ENCODE peak calls at places on chromosomes 3 and 15, in seven cellular contexts. I is A549; J is esophagus squamous epithelium; L is tibial nerve; C is CD4-positive, CD25-positive, alpha-beta regulatory T cell; N is uterus; P is left ventricle myocardium inferior. O is an unnamed sample.
A peak's percentile ranks its signal among the peaks of the same experiment; 100 is the strongest.

GRCh38 chr15:70113304-70113700 is 15.6 kb upstream of the TLE3 start:
- DNase-seq in I (no peak), J (peak; percentile 38), L (no peak), C (no peak), N (no peak), P (peak; percentile 55), O (no peak)

GRCh38 chr15:49645937-49646336 is 25.1 kb downstream of the DTWD1 start:
- DNase-seq in I (no peak), J (no peak), L (peak; percentile 21), C (no peak), N (peak; percentile 45), P (no peak), O (peak; percentile 18)

GRCh38 chr3:87873136-87873535 is 185.7 kb downstream of the CGGBP1 start:
- DNase-seq in I (no peak), J (no peak), L (no peak), C (no peak), N (no peak), P (no peak), O (no peak)

GRCh38 chr3:30203301-30203700 is 403.1 kb upstream of the TGFBR2 start:
- DNase-seq in I (no peak), J (no peak), L (no peak), C (no peak), N (no peak), P (no peak), O (no peak)

GRCh38 chr3:35295875-35296274 is 343.4 kb upstream of the ARPP21 start:
- DNase-seq in I (no peak), J (no peak), L (no peak), C (no peak), N (no peak), P (no peak), O (no peak)

GRCh38 chr3:69738291-69738690 is 973 bp upstream of the MITF start:
- DNase-seq in I (no peak), J (no peak), L (no peak), C (no peak), N (no peak), P (no peak), O (no peak)

GRCh38 chr3:16433701-16434151 is 79.8 kb downstream of the RFTN1 start:
- DNase-seq in I (no peak), J (no peak), L (no peak), C (no peak), N (no peak), P (no peak), O (no peak)

GRCh38 chr3:112687214-112687613 is 46.3 kb upstream of the CCDC80 start:
- DNase-seq in I (no peak), J (no peak), L (no peak), C (no peak), N (no peak), P (no peak), O (peak; percentile 41)

GRCh38 chr15:74386496-74387140 is 19.2 kb upstream of the CYP11A1 start:
- DNase-seq in I (no peak), J (no peak), L (no peak), C (no peak), N (no peak), P (no peak), O (no peak)

DNA sequence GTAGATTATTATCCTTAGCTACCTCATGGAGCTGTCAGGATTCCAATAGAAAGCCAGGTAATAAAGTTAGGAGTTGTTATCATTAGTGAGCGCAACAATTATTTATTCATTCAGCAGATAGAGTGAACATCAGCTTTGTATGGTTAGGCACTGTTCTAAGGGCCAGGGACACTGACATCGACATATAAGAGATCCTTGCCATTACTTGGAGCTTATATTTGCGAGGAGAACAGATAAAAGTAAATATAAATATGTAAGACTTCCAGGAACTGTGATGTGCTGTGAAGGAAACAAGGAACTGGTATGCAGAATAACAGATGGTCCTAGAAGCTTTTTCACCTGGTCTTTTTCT is 473 bp downstream of the LSM3 start:
- DNase-seq in I (no peak), J (no peak), L (no peak), C (no peak), N (no peak), P (no peak), O (no peak)
- H3K4me1 ChIP-seq in I (peaks cover 40% of the 10 kb centered on the region), J (peaks cover 88% of the 10 kb centered on the region), L (no peaks in the 10 kb centered on the region), C (peaks cover 46% of the 10 kb centered on the region), N (peaks cover 3% of the 10 kb centered on the region), P (peaks cover 47% of the 10 kb centered on the region), O (peaks cover 26% of the 10 kb centered on the region)

GRCh38 chr15:68580883-68581155 is 2.0 kb downstream of the CORO2B start:
- DNase-seq in I (no peak), J (no peak), L (no peak), C (no peak), N (no peak), P (no peak), O (no peak)

GRCh38 chr15:68578175-68578959 is 426 bp upstream of the CORO2B start:
- DNase-seq in I (no peak), J (no peak), L (peak; percentile 53), C (peak; percentile 14), N (peak; percentile 80), P (peak; percentile 82), O (peak; percentile 80)

GRCh38 chr15:68580026-68580882 is 1.5 kb downstream of the CORO2B start:
- DNase-seq in I (no peak), J (no peak), L (no peak), C (no peak), N (no peak), P (peak; percentile 54), O (no peak)

GRCh38 chr15:68581725-68582124 is 2.9 kb downstream of the CORO2B start:
- DNase-seq in I (no peak), J (no peak), L (no peak), C (no peak), N (no peak), P (no peak), O (no peak)

GRCh38 chr15:68578960-68579935 is at the start of gene CORO2B:
- DNase-seq in I (peak; percentile 50), J (no peak), L (peak; percentile 16), C (no peak), N (peak; percentile 61), P (peak; percentile 54), O (peak; percentile 50)
- H3K4me1 ChIP-seq in I (peaks cover 4% of the 10 kb centered on the region), J (peaks cover 27% of the 10 kb centered on the region), L (no peaks in the 10 kb centered on the region), C (peaks cover 15% of the 10 kb centered on the region), N (no peaks in the 10 kb centered on the region), P (peaks cover 62% of the 10 kb centered on the region), O (peaks cover 15% of the 10 kb centered on the region)

GRCh38 chr3:172315401-172316091 is 132.7 kb downstream of the GHSR start:
- DNase-seq in I (peak; percentile 21), J (no peak), L (no peak), C (peak; percentile 56), N (peak; percentile 90), P (no peak), O (no peak)
- H3K4me1 ChIP-seq in I (peaks cover 47% of the 10 kb centered on the region), J (peaks cover 71% of the 10 kb centered on the region), L (no peaks in the 10 kb centered on the region), C (no peaks in the 10 kb centered on the region), N (peaks cover 50% of the 10 kb centered on the region), P (peaks cover 94% of the 10 kb centered on the region), O (no peaks in the 10 kb centered on the region)

GRCh38 chr3:119641416-119641815 is 19.0 kb downstream of the POPDC2 start:
- DNase-seq in I (no peak), J (no peak), L (no peak), C (no peak), N (no peak), P (no peak), O (no peak)
- H3K4me1 ChIP-seq in I (peaks cover 48% of the 10 kb centered on the region), J (peaks cover 38% of the 10 kb centered on the region), L (no peaks in the 10 kb centered on the region), C (peaks cover 20% of the 10 kb centered on the region), N (no peaks in the 10 kb centered on the region), P (peaks cover 98% of the 10 kb centered on the region), O (peaks cover 27% of the 10 kb centered on the region)

GRCh38 chr15:52232327-52232726 is 41.1 kb upstream of the GNB5 start:
- DNase-seq in I (no peak), J (no peak), L (no peak), C (peak; percentile 41), N (no peak), P (no peak), O (peak; percentile 40)
- H3K4me1 ChIP-seq in I (peaks cover 4% of the 10 kb centered on the region), J (no peaks in the 10 kb centered on the region), L (no peaks in the 10 kb centered on the region), C (peaks cover 50% of the 10 kb centered on the region), N (no peaks in the 10 kb centered on the region), P (no peaks in the 10 kb centered on the region), O (no peaks in the 10 kb centered on the region)

DNA sequence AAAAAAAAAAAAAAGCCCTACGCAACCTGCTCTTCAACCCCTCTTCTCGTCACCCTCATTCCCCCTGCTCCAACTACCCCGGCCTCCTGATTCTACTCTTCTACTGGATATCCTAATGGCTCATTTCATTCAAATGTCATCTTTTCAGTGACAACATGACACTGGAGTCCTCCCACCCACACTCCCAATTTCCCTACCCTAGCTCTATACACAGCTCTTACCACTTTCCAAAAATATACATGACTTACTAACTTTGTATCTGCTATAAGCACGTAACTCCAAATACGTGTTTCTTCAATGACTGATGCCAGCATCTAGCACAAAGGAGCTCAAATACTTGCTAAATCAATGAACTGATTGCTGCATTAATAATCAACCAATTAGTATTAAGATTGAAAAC is 11.4 kb downstream of the UBP1 start:
- DNase-seq in I (no peak), J (no peak), L (no peak), C (no peak), N (no peak), P (no peak), O (no peak)
- H3K4me1 ChIP-seq in I (peaks cover 75% of the 10 kb centered on the region), J (peaks cover 65% of the 10 kb centered on the region), L (no peaks in the 10 kb centered on the region), C (peaks cover 44% of the 10 kb centered on the region), N (no peaks in the 10 kb centered on the region), P (peaks cover 81% of the 10 kb centered on the region), O (peaks cover 29% of the 10 kb centered on the region)

GRCh38 chr3:44050051-44050570 is 191.6 kb upstream of the TOPAZ1 start:
- DNase-seq in I (no peak), J (no peak), L (no peak), C (no peak), N (no peak), P (no peak), O (no peak)

GRCh38 chr3:44047796-44048195 is 193.9 kb upstream of the TOPAZ1 start:
- DNase-seq in I (no peak), J (no peak), L (no peak), C (no peak), N (no peak), P (no peak), O (no peak)

GRCh38 chr3:44048949-44049348 is 192.7 kb upstream of the TOPAZ1 start:
- DNase-seq in I (no peak), J (no peak), L (no peak), C (no peak), N (no peak), P (no peak), O (no peak)

GRCh38 chr3:44048196-44048924 is 193.3 kb upstream of the TOPAZ1 start:
- DNase-seq in I (no peak), J (no peak), L (no peak), C (no peak), N (no peak), P (no peak), O (no peak)

GRCh38 chr3:44050867-44051266 is 190.8 kb upstream of the TOPAZ1 start:
- DNase-seq in I (no peak), J (no peak), L (no peak), C (no peak), N (no peak), P (no peak), O (no peak)
- H3K4me1 ChIP-seq in I (peaks cover 25% of the 10 kb centered on the region), J (no peaks in the 10 kb centered on the region), L (no peaks in the 10 kb centered on the region), C (no peaks in the 10 kb centered on the region), N (no peaks in the 10 kb centered on the region), P (no peaks in the 10 kb centered on the region), O (no peaks in the 10 kb centered on the region)

DNA sequence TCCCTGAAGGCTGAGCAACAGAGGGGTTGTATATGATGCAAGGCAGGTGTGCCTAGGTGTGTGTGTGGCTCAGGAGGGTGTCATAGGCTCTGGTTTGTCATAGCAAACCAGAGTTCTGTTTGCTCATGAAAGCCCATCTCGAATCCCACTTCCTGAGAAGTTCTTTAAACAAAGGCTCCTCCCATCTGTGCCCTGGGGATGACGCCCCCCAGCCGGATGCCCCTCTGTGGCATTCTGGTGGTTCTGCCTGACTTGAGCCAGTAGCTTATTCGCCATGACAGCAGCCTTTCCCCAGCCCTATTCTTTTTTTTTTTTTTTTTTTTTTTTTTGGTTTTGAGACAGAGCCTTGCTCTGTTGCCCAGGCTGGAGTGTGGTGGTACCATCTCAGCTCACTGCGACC is 45.4 kb downstream of the PDIA5 start:
- DNase-seq in I (no peak), J (no peak), L (no peak), C (no peak), N (no peak), P (no peak), O (no peak)
- H3K4me1 ChIP-seq in I (no peaks in the 10 kb centered on the region), J (peaks cover 19% of the 10 kb centered on the region), L (no peaks in the 10 kb centered on the region), C (no peaks in the 10 kb centered on the region), N (no peaks in the 10 kb centered on the region), P (peaks cover 14% of the 10 kb centered on the region), O (no peaks in the 10 kb centered on the region)